ENCODE peak calls at places on chromosome 7, in ten cellular contexts. F is colonic mucosa; E is mesendoderm; K is CD8-positive, alpha-beta T cell; O is left lung; U is stomach; X is GM23338; J is fibroblast of lung; V is CD4-positive, alpha-beta memory T cell; T is mesenchymal stem cell. B is an unnamed sample. For H3K36me3 and H3K4me1, the result is how much of the 10 kb centered on the place peaks cover.

GRCh38 chr7:99137418-99138180 is 6.3 kb downstream of the SMURF1 start:
- DNase-seq in E (peak), J (peak), X (peak), O (no peak), F (no peak), K (no peak), U (no peak), T (peak), V (no peak), B (no peak)

GRCh38 chr7:92904292-92905131 is 68.1 kb upstream of the CDK6 start:
- DNase-seq in F (no peak), O (peak), J (peak), V (peak), U (peak), X (peak), T (peak), K (peak), E (peak), B (peak)

GRCh38 chr7:29840701-29841100 is 34.4 kb downstream of the WIPF3 start:
- DNase-seq in J (no peak), T (no peak), X (peak), K (no peak), E (no peak), V (no peak), F (no peak), U (no peak), O (no peak), B (no peak)

GRCh38 chr7:97003262-97004236 is 1.8 kb upstream of the DLX6 start:
- DNase-seq in V (no peak), J (no peak), T (no peak), O (no peak), U (no peak), X (peak), K (no peak), E (peak), F (no peak), B (no peak)

GRCh38 chr7:117008849-117009531 is 55.7 kb downstream of the ST7 start:
- DNase-seq in K (no peak), U (no peak), X (no peak), E (no peak), V (peak), F (no peak), J (peak), O (no peak), T (peak), B (no peak)

GRCh38 chr7:39750253-39750994 is 127.1 kb downstream of the RALA start:
- DNase-seq in T (no peak), F (no peak), X (no peak), O (no peak), V (no peak), E (no peak), J (no peak), U (no peak), K (no peak), B (no peak)

GRCh38 chr7:130959743-130960207 is 225.8 kb upstream of the KLF14 start:
- DNase-seq in T (peak), K (no peak), J (peak), U (no peak), V (peak), X (peak), O (no peak), F (no peak), E (peak), B (no peak)

GRCh38 chr7:29071203-29071804 is 75.0 kb downstream of the CPVL start:
- DNase-seq in J (no peak), X (no peak), T (no peak), E (no peak), K (no peak), F (no peak), V (no peak), U (no peak), O (no peak), B (no peak)

GRCh38 chr7:148214101-148214500 is 376.5 kb upstream of the C7orf33 start:
- DNase-seq in V (no peak), T (no peak), J (no peak), O (no peak), F (no peak), X (no peak), E (no peak), U (no peak), K (no peak), B (no peak)

DNA sequence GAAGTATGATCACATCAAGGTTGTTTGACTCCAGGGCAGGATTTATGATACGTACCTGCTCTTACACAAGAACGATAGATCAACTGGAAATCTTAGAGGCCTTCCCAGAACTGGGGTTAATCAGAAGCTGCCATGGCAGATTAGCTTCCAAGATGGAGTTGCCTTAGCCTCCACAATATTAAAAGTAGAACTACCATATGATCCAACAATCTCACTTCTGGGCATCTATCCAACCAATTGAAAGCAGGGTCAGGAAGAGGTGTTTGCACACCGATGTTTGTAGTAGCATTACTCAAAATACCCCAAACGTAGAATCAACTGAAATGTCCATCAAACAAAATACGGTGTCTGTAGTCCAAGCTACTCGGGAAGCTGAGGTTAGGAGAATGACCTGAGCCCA is 6.6 kb downstream of the PILRB start:
- DNase-seq in E (no peak), O (no peak), T (no peak), F (no peak), K (no peak), J (no peak), X (no peak), U (no peak), V (no peak), B (no peak)
- H3K36me3 ChIP-seq in E (under half), O (half or more), T (under half), F (under half), K (under half), J (under half), X (under half), U (half or more), V (under half), B (under half)

GRCh38 chr7:603152-603941 is 83.7 kb upstream of the PDGFA start:
- DNase-seq in T (no peak), V (peak), F (no peak), K (no peak), J (no peak), U (no peak), O (no peak), X (no peak), E (peak), B (no peak)

GRCh38 chr7:602341-603141 is 82.9 kb upstream of the PDGFA start:
- DNase-seq in X (peak), V (no peak), J (no peak), E (no peak), U (no peak), O (peak), T (no peak), F (no peak), K (no peak), B (no peak)

GRCh38 chr7:605661-606450 is 86.2 kb upstream of the PDGFA start:
- DNase-seq in X (no peak), V (no peak), E (no peak), U (no peak), J (no peak), T (no peak), K (no peak), F (no peak), O (peak), B (no peak)

GRCh38 chr7:604038-604883 is 84.6 kb upstream of the PDGFA start:
- DNase-seq in K (peak), X (no peak), T (peak), O (peak), E (peak), V (peak), F (peak), U (peak), J (peak), B (peak)

DNA sequence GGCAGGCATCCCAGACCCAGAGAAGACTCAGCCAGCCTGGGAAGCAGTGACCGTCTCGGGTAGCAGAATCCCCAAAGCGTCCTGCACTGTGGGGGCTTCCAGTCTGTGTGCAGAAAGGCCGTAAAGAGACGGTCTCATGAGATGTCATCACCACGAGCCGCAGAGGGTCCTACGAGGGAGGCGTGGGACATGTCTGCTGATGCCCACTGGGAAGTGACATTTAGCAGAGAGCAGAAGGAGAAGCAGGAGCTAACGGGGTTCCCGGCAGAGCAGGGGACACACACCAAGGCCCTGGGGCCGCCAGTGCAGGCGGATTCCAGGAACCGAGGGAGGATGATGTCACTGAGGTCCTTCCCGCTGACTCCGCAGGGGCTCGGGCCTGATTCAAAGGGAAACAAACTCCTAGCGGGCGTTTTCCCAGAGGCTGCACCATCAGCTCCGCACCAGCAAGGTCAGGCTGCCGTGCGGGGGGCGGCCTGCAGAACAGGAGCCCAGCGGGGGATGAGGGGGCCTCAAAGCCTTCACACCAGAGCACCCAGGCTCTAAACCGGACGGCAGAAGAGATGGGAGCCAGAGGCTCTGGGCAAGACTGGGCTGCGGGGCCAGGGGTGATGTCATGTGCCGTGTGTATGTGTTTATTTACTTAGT is 85.4 kb upstream of the PDGFA start:
- DNase-seq in E (no peak), U (no peak), O (peak), V (no peak), K (no peak), F (no peak), J (no peak), T (no peak), X (no peak), B (no peak)
- H3K4me1 ChIP-seq in E (under half), U (under half), O (half or more), V (half or more), K (half or more), F (under half), J (under half), T (under half), X (under half), B (half or more)

GRCh38 chr7:138852469-138852868 is 54.5 kb upstream of the ATP6V0A4 start:
- DNase-seq in J (no peak), X (no peak), V (no peak), O (no peak), E (no peak), F (no peak), K (no peak), T (no peak), U (no peak), B (no peak)

GRCh38 chr7:138849701-138850100 is 51.7 kb upstream of the ATP6V0A4 start:
- DNase-seq in E (no peak), O (no peak), K (no peak), F (no peak), U (no peak), V (no peak), X (no peak), T (no peak), J (no peak), B (no peak)

GRCh38 chr7:138853448-138853847 is 55.5 kb upstream of the ATP6V0A4 start:
- DNase-seq in T (no peak), E (no peak), U (no peak), O (no peak), V (no peak), X (no peak), F (no peak), J (no peak), K (no peak), B (no peak)

GRCh38 chr7:138843632-138844580 is 45.9 kb upstream of the ATP6V0A4 start:
- DNase-seq in F (no peak), V (no peak), X (peak), K (no peak), O (no peak), T (no peak), J (no peak), U (no peak), E (peak), B (no peak)

GRCh38 chr7:138848056-138848975 is 50.3 kb upstream of the ATP6V0A4 start:
- DNase-seq in U (no peak), K (no peak), X (no peak), J (peak), O (no peak), E (no peak), V (no peak), F (no peak), T (no peak), B (no peak)
- H3K36me3 ChIP-seq in U (under half), K (under half), X (under half), J (under half), O (under half), E (under half), V (under half), F (under half), T (under half), B (under half)

GRCh38 chr7:108020585-108020984 is 17.6 kb upstream of the LAMB1 start:
- DNase-seq in K (no peak), E (no peak), T (no peak), U (no peak), V (no peak), O (no peak), F (no peak), J (no peak), X (no peak), B (no peak)
- H3K4me1 ChIP-seq in K (under half), E (under half), T (under half), U (under half), V (under half), O (under half), F (under half), J (under half), X (under half), B (under half)